ENCODE peak calls at places on chromosomes 1 and 21, in four cellular contexts. Z is pancreas, K is heart left ventricle, D is cardiac muscle cell. C is an unnamed sample.

GRCh38 chr1:71526824-71527223 is 446.0 kb upstream of the ZRANB2 start:
- DNase-seq in Z (no peak), K (no peak), D (no peak), C (no peak)

GRCh38 chr1:20981903-20982695 is 194.6 kb downstream of the EIF4G3 start:
- DNase-seq in Z (no peak), K (no peak), D (peak; percentile 15), C (no peak)

GRCh38 chr1:185156854-185157598 is at the start of the genes SWT1 and TRMT1L:
- DNase-seq in Z (peak; percentile 98), K (peak; percentile 100), D (peak; percentile 100), C (peak; percentile 61)

GRCh38 chr1:190176776-190177175 is 300.9 kb downstream of the BRINP3 start:
- DNase-seq in Z (no peak), K (no peak), D (no peak), C (no peak)

GRCh38 chr1:39898648-39899603 is 2.8 kb downstream of the MYCL start:
- DNase-seq in Z (peak; percentile 76), K (no peak), D (peak; percentile 84), C (peak; percentile 83)

GRCh38 chr1:237864338-237865244 is 26.1 kb downstream of the ZP4 start:
- DNase-seq in Z (peak; percentile 87), K (peak; percentile 67), D (peak; percentile 92), C (peak; percentile 33)

GRCh38 chr1:29579821-29580425 is 343.6 kb downstream of the PTPRU start:
- DNase-seq in Z (no peak), K (no peak), D (no peak), C (no peak)

GRCh38 chr1:32005522-32005921 is 8.1 kb upstream of the KHDRBS1 start:
- DNase-seq in Z (no peak), K (no peak), D (no peak), C (no peak)

GRCh38 chr21:41952568-41953248 is 1.1 kb downstream of the C2CD2 start:
- DNase-seq in Z (no peak), K (no peak), D (no peak), C (no peak)

GRCh38 chr1:75058424-75058823 is 75.8 kb upstream of the LHX8 start:
- DNase-seq in Z (no peak), K (no peak), D (no peak), C (no peak)

GRCh38 chr1:204544321-204544720 is 28.1 kb downstream of the MDM4 start:
- DNase-seq in Z (no peak), K (no peak), D (no peak), C (no peak)

GRCh38 chr1:236338096-236338495 is 56.0 kb upstream of the EDARADD start:
- DNase-seq in Z (no peak), K (no peak), D (no peak), C (no peak)

GRCh38 chr21:39388038-39388810 is 39.3 kb upstream of the HMGN1 start:
- DNase-seq in Z (peak; percentile 92), K (peak; percentile 91), D (peak; percentile 89), C (peak; percentile 83)

GRCh38 chr1:246300653-246301549 is 206.2 kb downstream of the SMYD3 start:
- DNase-seq in Z (no peak), K (no peak), D (no peak), C (no peak)

GRCh38 chr1:21162740-21163464 is 13.8 kb downstream of the EIF4G3 start:
- DNase-seq in Z (no peak), K (no peak), D (no peak), C (no peak)

GRCh38 chr1:22808846-22809501 is 98.3 kb downstream of the EPHB2 start:
- DNase-seq in Z (no peak), K (peak; percentile 42), D (peak; percentile 39), C (no peak)

GRCh38 chr1:77958391-77958790 is 20.5 kb downstream of the FUBP1 start:
- DNase-seq in Z (no peak), K (no peak), D (no peak), C (no peak)

GRCh38 chr1:30675761-30676160 is 47.6 kb downstream of the MATN1 start:
- DNase-seq in Z (no peak), K (no peak), D (no peak), C (no peak)

GRCh38 chr1:168628807-168629206 is 52.4 kb downstream of the XCL1 start:
- DNase-seq in Z (no peak), K (no peak), D (no peak), C (no peak)

GRCh38 chr1:20400341-20401177 is 85.5 kb downstream of the CAMK2N1 start:
- DNase-seq in Z (no peak), K (no peak), D (no peak), C (no peak)

GRCh38 chr1:54272772-54273091 is 72.8 kb downstream of the MRPL37 start:
- DNase-seq in Z (no peak), K (no peak), D (no peak), C (no peak)

GRCh38 chr1:55813619-55814018 is 598.5 kb upstream of the USP24 start:
- DNase-seq in Z (peak; percentile 30), K (peak; percentile 47), D (peak; percentile 12), C (no peak)

GRCh38 chr1:5586629-5587028 is 405.6 kb downstream of the NPHP4 start:
- DNase-seq in Z (no peak), K (no peak), D (no peak), C (no peak)

GRCh38 chr1:2106681-2107405 is 56.6 kb downstream of the PRKCZ start:
- DNase-seq in Z (peak; percentile 14), K (no peak), D (no peak), C (no peak)

GRCh38 chr21:33071878-33072306 is 2.0 kb downstream of the OLIG1 start:
- DNase-seq in Z (no peak), K (no peak), D (peak; percentile 23), C (no peak)

GRCh38 chr1:27552911-27553420 is 51.0 kb downstream of the AHDC1 start:
- DNase-seq in Z (no peak), K (no peak), D (no peak), C (no peak)

GRCh38 chr21:16308269-16308668 is 578.5 kb downstream of the USP25 start:
- DNase-seq in Z (no peak), K (no peak), D (no peak), C (no peak)

GRCh38 chr1:209080170-209080781 is 503.2 kb upstream of the CAMK1G start:
- DNase-seq in Z (no peak), K (no peak), D (no peak), C (no peak)

GRCh38 chr21:44427241-44428120 is 27.8 kb upstream of the LRRC3 start:
- DNase-seq in Z (no peak), K (no peak), D (no peak), C (no peak)

GRCh38 chr21:37244506-37245083 is 22.5 kb downstream of the VPS26C start:
- DNase-seq in Z (no peak), K (no peak), D (no peak), C (no peak)

GRCh38 chr1:235714205-235714897 is 64.8 kb upstream of the GNG4 start:
- DNase-seq in Z (no peak), K (no peak), D (no peak), C (no peak)

GRCh38 chr1:40352126-40352525 is 21.4 kb upstream of the SMAP2 start:
- DNase-seq in Z (no peak), K (no peak), D (no peak), C (no peak)

GRCh38 chr1:8312235-8313218 is 5.4 kb upstream of the SLC45A1 start:
- DNase-seq in Z (peak; percentile 85), K (no peak), D (peak; percentile 11), C (no peak)

GRCh38 chr1:153364181-153364580 is 6.5 kb downstream of the S100A9 start:
- DNase-seq in Z (no peak), K (no peak), D (no peak), C (no peak)

GRCh38 chr1:68221971-68222355 is 10.4 kb downstream of the WLS start:
- DNase-seq in Z (no peak), K (no peak), D (no peak), C (no peak)

GRCh38 chr1:94471271-94471670 is 53.1 kb downstream of the ABCD3 start:
- DNase-seq in Z (no peak), K (no peak), D (no peak), C (no peak)

GRCh38 chr1:150511551-150511950 is 3.6 kb downstream of the ECM1 start:
- DNase-seq in Z (peak; percentile 77), K (no peak), D (no peak), C (no peak)

GRCh38 chr21:38350681-38351080 is 93.9 kb downstream of the KCNJ15 start:
- DNase-seq in Z (no peak), K (no peak), D (no peak), C (no peak)

GRCh38 chr21:35441868-35442582 is 392.9 kb upstream of the RUNX1 start:
- DNase-seq in Z (no peak), K (no peak), D (no peak), C (no peak)
- TF ChIP-seq CTCF in Z (no peak), K (no peak), D (peak; percentile 21), C (no peak)

DNA sequence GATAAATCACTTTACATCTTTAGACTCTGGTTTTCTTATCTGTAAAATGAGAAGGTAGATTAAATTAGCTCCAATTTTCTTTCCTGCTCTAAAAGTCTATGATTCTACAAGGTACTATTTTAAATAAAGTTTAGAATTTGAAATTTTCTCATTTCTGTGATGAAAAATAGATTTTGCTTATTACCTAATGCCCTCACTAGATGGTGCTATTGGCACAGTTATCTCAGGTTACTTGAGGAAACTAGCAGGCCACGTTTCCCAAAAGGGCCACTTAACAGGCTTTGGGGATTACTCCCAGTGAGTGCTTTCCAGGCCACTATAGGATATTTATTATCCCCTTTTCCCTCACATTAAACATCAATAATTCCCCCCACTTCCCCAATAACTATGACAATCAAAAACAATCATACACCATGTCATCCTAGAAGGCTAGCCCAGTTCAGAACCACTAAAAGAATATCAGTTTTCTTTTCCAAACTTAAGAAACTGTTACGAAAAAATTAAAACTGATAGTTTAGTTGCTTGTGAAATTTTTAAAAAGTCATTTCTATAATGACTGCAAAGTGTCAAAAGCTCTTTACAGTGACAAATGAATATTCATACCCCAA is 30.6 kb downstream of the OMA1 start:
- DNase-seq in Z (no peak), K (peak; percentile 20), D (peak; percentile 79), C (no peak)
- TF ChIP-seq CTCF in Z (peak; percentile 25), K (peak; percentile 62), D (peak; percentile 59), C (peak; percentile 82)

GRCh38 chr1:18546026-18546425 is 65.3 kb downstream of the KLHDC7A start:
- DNase-seq in Z (no peak), K (no peak), D (no peak), C (no peak)
- TF ChIP-seq CTCF in Z (no peak), K (no peak), D (no peak), C (no peak)

GRCh38 chr1:26190373-26190987 is at the start of gene CATSPER4:
- DNase-seq in Z (no peak), K (no peak), D (peak; percentile 74), C (no peak)
- TF ChIP-seq CTCF in Z (no peak), K (peak; percentile 19), D (no peak), C (peak; percentile 22)

GRCh38 chr1:200415227-200415626 is 5.4 kb upstream of the ZNF281 start:
- DNase-seq in Z (no peak), K (no peak), D (no peak), C (no peak)
- TF ChIP-seq CTCF in Z (no peak), K (no peak), D (no peak), C (no peak)